ENCODE peak calls at places on chromosome 21, in ten cellular contexts. X, N, M, L, V, Z, T, A, W and G are unnamed samples.

GRCh38 chr21:38474124-38474523 is 24.2 kb downstream of the ERG start:
- DNase-seq in Z (no peak), V (no peak), L (no peak), W (no peak), T (no peak), N (no peak), M (no peak), X (no peak), A (no peak), G (no peak)

GRCh38 chr21:37452222-37452621 is 85.6 kb downstream of the DYRK1A start:
- DNase-seq in A (no peak), L (no peak), M (no peak), Z (no peak), N (no peak), X (no peak), W (no peak), V (no peak), T (no peak), G (no peak)

GRCh38 chr21:17498586-17498985 is 14.3 kb upstream of the CXADR start:
- DNase-seq in M (no peak), Z (no peak), W (no peak), X (no peak), A (no peak), N (no peak), L (no peak), V (no peak), T (no peak), G (no peak)

GRCh38 chr21:37912616-37913015 is 3.6 kb downstream of the KCNJ6 start:
- DNase-seq in Z (no peak), V (no peak), T (no peak), W (no peak), L (no peak), A (no peak), M (no peak), N (no peak), X (no peak), G (no peak)

GRCh38 chr21:46049890-46050650 is 47.8 kb upstream of the COL6A2 start:
- DNase-seq in M (no peak), W (no peak), N (no peak), T (peak), L (no peak), X (no peak), Z (no peak), A (no peak), V (peak), G (no peak)

GRCh38 chr21:8988696-8989095 is 1532.7 kb upstream of the TPTE start:
- DNase-seq in L (no peak), T (no peak), X (no peak), V (no peak), M (no peak), N (no peak), A (no peak), W (no peak), Z (no peak), G (no peak)

GRCh38 chr21:38067086-38067739 is 151.0 kb upstream of the KCNJ6 start:
- DNase-seq in W (no peak), L (no peak), Z (no peak), A (no peak), M (no peak), N (no peak), X (no peak), V (no peak), T (no peak), G (no peak)

GRCh38 chr21:32184059-32184458 is 94.8 kb downstream of the MIS18A start:
- DNase-seq in W (no peak), Z (no peak), M (no peak), X (no peak), V (no peak), N (no peak), A (peak), L (no peak), T (peak), G (no peak)

GRCh38 chr21:22842875-22843274 is 1844.7 kb downstream of the NCAM2 start:
- DNase-seq in A (no peak), N (no peak), X (no peak), T (no peak), W (no peak), M (no peak), V (no peak), Z (no peak), L (no peak), G (no peak)

GRCh38 chr21:34351786-34352241 is 12.0 kb upstream of the KCNE2 start:
- DNase-seq in T (no peak), M (peak), W (peak), X (peak), N (peak), L (no peak), A (no peak), Z (peak), V (no peak), G (peak)

DNA sequence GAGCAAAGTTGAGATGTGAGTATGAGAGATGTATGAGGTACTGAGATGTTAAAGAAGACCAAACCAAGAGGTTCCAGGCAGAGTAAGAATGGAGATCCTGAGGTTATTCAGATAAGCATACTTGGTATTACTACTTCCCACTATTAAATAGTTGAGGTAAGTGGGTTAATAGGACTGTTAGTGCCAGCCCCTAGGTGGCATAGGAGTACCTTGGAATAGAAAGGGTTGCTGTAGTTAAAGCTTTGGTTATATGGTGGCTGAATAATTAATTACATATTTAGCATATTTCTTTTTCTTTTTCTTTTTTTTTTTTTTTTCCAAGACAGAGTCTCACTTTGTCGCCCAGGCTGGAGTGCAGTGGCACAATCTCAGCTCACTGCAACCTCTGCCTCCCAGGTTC is 397.9 kb upstream of the TMPRSS15 start:
- DNase-seq in W (no peak), X (no peak), A (no peak), N (no peak), Z (no peak), M (no peak), T (no peak), V (no peak), L (no peak), G (no peak)
- TF ChIP-seq CTCF in W (no peak), X (peak), A (no peak), N (no peak), Z (no peak), M (peak), T (peak), V (peak), L (no peak), G (no peak)

GRCh38 chr21:15667010-15667409 is 62.8 kb upstream of the USP25 start:
- DNase-seq in Z (no peak), M (no peak), X (no peak), T (no peak), A (no peak), L (no peak), V (no peak), W (no peak), N (no peak), G (no peak)
- TF ChIP-seq CTCF in Z (no peak), M (no peak), X (no peak), T (no peak), A (no peak), L (no peak), V (no peak), W (no peak), N (no peak), G (no peak)

GRCh38 chr21:15409031-15409430 is 320.8 kb upstream of the USP25 start:
- DNase-seq in M (no peak), A (no peak), N (no peak), Z (no peak), V (no peak), L (no peak), T (no peak), X (no peak), W (no peak), G (no peak)
- TF ChIP-seq CTCF in M (no peak), A (no peak), N (no peak), Z (no peak), V (no peak), L (no peak), T (no peak), X (no peak), W (no peak), G (no peak)

GRCh38 chr21:39854572-39854971 is 12.7 kb upstream of the PCP4 start:
- DNase-seq in X (no peak), V (no peak), T (no peak), L (no peak), W (no peak), A (no peak), N (no peak), M (no peak), Z (no peak), G (no peak)
- TF ChIP-seq CTCF in X (no peak), V (no peak), T (peak), L (no peak), W (no peak), A (no peak), N (no peak), M (no peak), Z (peak), G (no peak)

GRCh38 chr21:41891132-41891531 is 12.0 kb upstream of the PRDM15 start:
- DNase-seq in W (no peak), V (no peak), T (no peak), Z (no peak), M (no peak), N (no peak), L (no peak), A (no peak), X (no peak), G (no peak)
- TF ChIP-seq CTCF in W (no peak), V (no peak), T (no peak), Z (no peak), M (no peak), N (no peak), L (no peak), A (no peak), X (no peak), G (no peak)

GRCh38 chr21:44485254-44485793 is 30.0 kb downstream of the LRRC3 start:
- DNase-seq in M (peak), N (no peak), A (peak), V (no peak), X (peak), T (peak), L (peak), W (no peak), Z (peak), G (no peak)
- TF ChIP-seq CTCF in M (no peak), N (no peak), A (no peak), V (peak), X (peak), T (peak), L (no peak), W (no peak), Z (no peak), G (no peak)

GRCh38 chr21:44793269-44794030 is 8.2 kb downstream of the UBE2G2 start:
- DNase-seq in T (peak), X (peak), W (peak), A (peak), V (no peak), N (peak), Z (peak), M (peak), L (peak), G (peak)
- TF ChIP-seq CTCF in T (peak), X (peak), W (peak), A (peak), V (peak), N (peak), Z (peak), M (peak), L (peak), G (peak)

GRCh38 chr21:29342394-29342957 is 43.8 kb downstream of the BACH1 start:
- DNase-seq in V (no peak), W (peak), Z (peak), M (no peak), L (no peak), A (no peak), X (no peak), T (no peak), N (peak), G (peak)
- TF ChIP-seq CTCF in V (no peak), W (no peak), Z (no peak), M (no peak), L (no peak), A (no peak), X (no peak), T (no peak), N (no peak), G (peak)

GRCh38 chr21:36260802-36261201 is 59.2 kb upstream of the MORC3 start:
- DNase-seq in L (no peak), A (no peak), X (no peak), T (no peak), M (no peak), W (no peak), V (no peak), Z (no peak), N (no peak), G (no peak)
- TF ChIP-seq CTCF in L (peak), A (no peak), X (peak), T (no peak), M (no peak), W (no peak), V (no peak), Z (peak), N (no peak), G (no peak)